ENCODE peak calls at places on chromosomes 4 and X, in four cellular contexts. N is HCT116, T is cardiac muscle cell, D is RWPE1. U is an unnamed sample.

GRCh38 chr4:151940290-151940689 is 179.5 kb upstream of the GATB start:
- DNase-seq in N (no peak), T (no peak), D (no peak), U (no peak)

GRCh38 chr4:148390311-148390710 is 51.9 kb downstream of the NR3C2 start:
- DNase-seq in N (no peak), T (no peak), D (no peak), U (no peak)

GRCh38 chr4:54229631-54230478 is 762 bp downstream of the PDGFRA start:
- DNase-seq in N (no peak), T (peak; percentile 59), D (no peak), U (no peak)

GRCh38 chr4:184684491-184685189 is 35.1 kb downstream of the PRIMPOL start:
- DNase-seq in N (no peak), T (peak; percentile 59), D (no peak), U (no peak)

GRCh38 chrX:2828404-2829065 is at the start of gene GYG2:
- DNase-seq in N (no peak), T (peak; percentile 59), D (no peak), U (no peak)

GRCh38 chr4:119939066-119939995 is 127.3 kb downstream of the MAD2L1 start:
- DNase-seq in N (no peak), T (no peak), D (no peak), U (no peak)

GRCh38 chrX:136146614-136147319 is 566 bp upstream of the FHL1 start:
- DNase-seq in N (no peak), T (no peak), D (no peak), U (no peak)

GRCh38 chr4:1604706-1605205 is 79.4 kb downstream of the FAM53A start:
- DNase-seq in N (no peak), T (no peak), D (peak; percentile 22), U (no peak)

GRCh38 chrX:78517124-78517523 is 142.0 kb downstream of the RTL3 start:
- DNase-seq in N (no peak), T (no peak), D (no peak), U (peak; percentile 27)

GRCh38 chr4:5051210-5051691 is at the start of gene STK32B:
- DNase-seq in N (no peak), T (peak; percentile 84), D (peak; percentile 46), U (no peak)

GRCh38 chr4:161949941-161950725 is 213.7 kb downstream of the FSTL5 start:
- DNase-seq in N (no peak), T (peak; percentile 21), D (peak; percentile 1), U (no peak)

GRCh38 chrX:2457289-2458133 is 43.3 kb downstream of the DHRSX start:
- DNase-seq in N (peak; percentile 98), T (no peak), D (no peak), U (no peak)

GRCh38 chrX:129566081-129566480 is 26.0 kb downstream of the OCRL start:
- DNase-seq in N (no peak), T (peak; percentile 56), D (no peak), U (no peak)

GRCh38 chr4:140349816-140350215 is 23.6 kb upstream of the SCOC start:
- DNase-seq in N (no peak), T (no peak), D (no peak), U (no peak)

GRCh38 chr4:62292911-62293310 is 1092.8 kb downstream of the ADGRL3 start:
- DNase-seq in N (no peak), T (no peak), D (no peak), U (no peak)

GRCh38 chrX:19814240-19814639 is 73.2 kb downstream of the SH3KBP1 start:
- DNase-seq in N (no peak), T (no peak), D (no peak), U (no peak)

GRCh38 chr4:56817840-56818491 is 3.5 kb downstream of the SPINK2 start:
- DNase-seq in N (no peak), T (no peak), D (no peak), U (no peak)

GRCh38 chr4:144355809-144356757 is 215.6 kb upstream of the GYPA start:
- DNase-seq in N (peak; percentile 67), T (peak; percentile 96), D (peak; percentile 55), U (peak; percentile 52)

GRCh38 chr4:40587826-40588225 is 41.8 kb downstream of the RBM47 start:
- DNase-seq in N (no peak), T (peak; percentile 75), D (peak; percentile 31), U (no peak)

GRCh38 chr4:46844325-46844917 is 64.6 kb downstream of the COX7B2 start:
- DNase-seq in N (peak; percentile 27), T (peak; percentile 75), D (peak; percentile 11), U (no peak)

GRCh38 chrX:131841496-131842410 is 181.3 kb upstream of the STK26 start:
- DNase-seq in N (peak; percentile 40), T (peak; percentile 63), D (peak; percentile 49), U (no peak)

GRCh38 chr4:1406946-1407656 is 859 bp upstream of the NKX1-1 start:
- DNase-seq in N (no peak), T (no peak), D (no peak), U (no peak)

GRCh38 chr4:14920237-14920636 is 82.0 kb upstream of the CPEB2 start:
- DNase-seq in N (no peak), T (no peak), D (no peak), U (no peak)

GRCh38 chr4:39655206-39655605 is 16.5 kb upstream of the SMIM14 start:
- DNase-seq in N (no peak), T (no peak), D (no peak), U (no peak)

GRCh38 chr4:88064410-88064809 is 57.0 kb downstream of the PKD2 start:
- DNase-seq in N (no peak), T (no peak), D (no peak), U (no peak)

GRCh38 chrX:9340619-9341304 is 124.1 kb upstream of the TBL1X start:
- DNase-seq in N (no peak), T (peak; percentile 69), D (no peak), U (no peak)

GRCh38 chr4:42282081-42282901 is 115.0 kb upstream of the SHISA3 start:
- DNase-seq in N (peak; percentile 76), T (peak; percentile 87), D (peak; percentile 63), U (peak; percentile 16)

GRCh38 chrX:108584617-108585211 is 145.1 kb downstream of the COL4A5 start:
- DNase-seq in N (peak; percentile 4), T (peak; percentile 11), D (peak; percentile 1), U (no peak)

GRCh38 chrX:123854329-123854728 is 5.5 kb upstream of the XIAP start:
- DNase-seq in N (no peak), T (peak; percentile 17), D (no peak), U (no peak)

GRCh38 chrX:70134116-70134477 is 850 bp downstream of the IGBP1 start:
- DNase-seq in N (no peak), T (peak; percentile 19), D (peak; percentile 2), U (no peak)

GRCh38 chrX:19624754-19625153 is 109.4 kb upstream of the MAP3K15 start:
- DNase-seq in N (no peak), T (no peak), D (no peak), U (no peak)

GRCh38 chr4:107740950-107741701 is 21.1 kb upstream of the PAPSS1 start:
- DNase-seq in N (no peak), T (peak; percentile 93), D (no peak), U (no peak)

GRCh38 chr4:7158081-7158750 is 34.1 kb upstream of the SORCS2 start:
- DNase-seq in N (no peak), T (no peak), D (no peak), U (no peak)

GRCh38 chrX:155065035-155065734 is 5.8 kb downstream of the CMC4 start:
- DNase-seq in N (no peak), T (peak; percentile 72), D (peak; percentile 49), U (no peak)
- H3K27ac ChIP-seq in N (no peak overlapping the region), T (no peak overlapping the region), D (peak overlapping the region; percentile 80), U (peak overlapping the region; percentile 29)

GRCh38 chrX:10631416-10632145 is 11.2 kb upstream of the MID1 start:
- DNase-seq in N (no peak), T (no peak), D (no peak), U (no peak)

GRCh38 chrX:10633722-10634121 is 13.3 kb upstream of the MID1 start:
- DNase-seq in N (peak; percentile 77), T (peak; percentile 78), D (peak; percentile 63), U (peak; percentile 79)

GRCh38 chrX:10629905-10630304 is 9.5 kb upstream of the MID1 start:
- DNase-seq in N (no peak), T (no peak), D (no peak), U (peak; percentile 72)

GRCh38 chrX:10628906-10629305 is 8.5 kb upstream of the MID1 start:
- DNase-seq in N (peak; percentile 82), T (no peak), D (no peak), U (no peak)

DNA sequence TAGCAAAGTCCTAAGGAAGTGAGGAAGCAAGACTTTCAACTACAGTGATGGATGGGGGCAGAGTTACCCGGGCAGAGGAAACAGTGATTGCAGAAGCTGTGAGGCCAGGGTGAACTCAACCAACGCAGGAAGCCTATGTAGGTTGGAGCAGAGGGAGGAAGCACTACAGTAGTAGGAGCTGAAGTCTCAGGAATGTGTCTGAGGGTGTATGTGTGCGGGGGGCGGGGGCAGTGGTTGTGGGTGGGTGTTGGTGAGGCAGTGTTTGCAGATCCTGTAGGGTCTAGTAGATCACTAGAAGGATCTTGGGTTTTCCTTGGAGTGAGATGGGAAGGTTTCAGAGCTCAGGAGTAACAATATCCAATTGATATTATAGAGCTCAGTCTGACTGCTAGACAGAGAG is 9.9 kb upstream of the MID1 start:
- DNase-seq in N (no peak), T (no peak), D (no peak), U (no peak)
- H3K27ac ChIP-seq in N (peak overlapping the region; percentile 94), T (no peak overlapping the region), D (no peak overlapping the region), U (peak overlapping the region; percentile 87)

DNA sequence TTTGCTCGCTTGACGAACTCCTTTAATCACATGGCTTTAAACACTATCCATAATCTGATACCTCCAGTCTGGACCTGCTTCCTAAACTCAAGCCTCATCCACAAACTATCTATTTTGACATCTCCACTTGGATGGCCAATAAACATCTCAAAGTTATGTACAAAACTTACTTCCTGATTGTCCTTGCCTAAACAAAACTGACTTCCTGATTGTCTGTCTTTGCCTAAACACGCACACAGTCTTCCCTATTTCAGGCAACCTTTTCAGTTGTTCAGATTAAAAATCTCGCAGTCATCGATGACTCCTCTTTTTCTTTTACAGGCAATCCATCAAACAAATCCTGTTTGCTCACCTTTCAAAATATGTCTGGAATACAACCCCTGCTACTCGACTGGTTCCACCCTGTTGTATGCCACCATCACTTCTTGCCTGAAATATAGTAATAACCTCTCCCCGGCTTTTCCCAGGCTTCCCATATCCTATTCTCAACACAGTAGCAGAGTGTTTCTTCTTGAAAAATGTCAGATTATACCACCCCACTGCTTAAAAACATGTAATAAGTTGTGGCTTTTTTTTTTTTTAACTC is 39.0 kb downstream of the ATOH1 start:
- DNase-seq in N (no peak), T (no peak), D (no peak), U (no peak)
- H3K27ac ChIP-seq in N (no peak overlapping the region), T (no peak overlapping the region), D (no peak overlapping the region), U (no peak overlapping the region)

GRCh38 chrX:133794151-133794550 is 191.2 kb downstream of the GPC3 start:
- DNase-seq in N (no peak), T (no peak), D (no peak), U (no peak)
- H3K27ac ChIP-seq in N (no peak overlapping the region), T (peak overlapping the region; percentile 64), D (no peak overlapping the region), U (no peak overlapping the region)

GRCh38 chrX:52852110-52852872 is 15.6 kb downstream of the XAGE3 start:
- DNase-seq in N (no peak), T (no peak), D (no peak), U (no peak)
- H3K27ac ChIP-seq in N (no peak overlapping the region), T (no peak overlapping the region), D (no peak overlapping the region), U (peak overlapping the region; percentile 69)